ENCODE peak calls at places on chromosomes 7 and 10, in nine cellular contexts. U is GM23248, D is transverse colon, V is lower lobe of right lung, B is SJSA1, P is PC-3, Q is body of pancreas, R is endodermal cell, M is GM23338. Y is an unnamed sample.

GRCh38 chr10:79181680-79182079 is 112.9 kb downstream of the ZMIZ1 start:
- DNase-seq in U (no peak), D (no peak), V (no peak), B (peak; percentile 57), P (no peak), Q (no peak), R (no peak), M (no peak), Y (no peak)

GRCh38 chr7:35003679-35004278 is 33.5 kb downstream of the DPY19L1 start:
- DNase-seq in U (peak; percentile 88), D (peak; percentile 85), V (peak; percentile 80), B (peak; percentile 87), P (peak; percentile 94), Q (peak; percentile 64), R (peak; percentile 62), M (no peak), Y (no peak)

GRCh38 chr10:78162867-78163266 is 129.2 kb downstream of the RPS24 start:
- DNase-seq in U (peak; percentile 34), D (no peak), V (no peak), B (no peak), P (no peak), Q (no peak), R (no peak), M (no peak), Y (no peak)

GRCh38 chr10:79246606-79247275 is 100.5 kb upstream of the PPIF start:
- DNase-seq in U (peak; percentile 74), D (no peak), V (peak; percentile 60), B (no peak), P (no peak), Q (peak; percentile 49), R (no peak), M (no peak), Y (no peak)

GRCh38 chr7:49287653-49288052 is 363.3 kb downstream of the CDC14C start:
- DNase-seq in U (no peak), D (no peak), V (no peak), B (no peak), P (no peak), Q (no peak), R (no peak), M (no peak), Y (no peak)

GRCh38 chr7:4681922-4682620 is at the start of gene FOXK1:
- DNase-seq in U (peak; percentile 91), D (peak; percentile 81), V (peak; percentile 85), B (no peak), P (peak; percentile 67), Q (peak; percentile 76), R (peak; percentile 82), M (peak; percentile 81), Y (peak; percentile 63)

GRCh38 chr7:21256310-21256877 is 171.5 kb upstream of the SP4 start:
- DNase-seq in U (peak; percentile 65), D (no peak), V (no peak), B (peak; percentile 3), P (peak; percentile 66), Q (peak; percentile 20), R (no peak), M (peak; percentile 58), Y (no peak)

GRCh38 chr7:158821173-158822021 is 7.9 kb downstream of the ESYT2 start:
- DNase-seq in U (peak; percentile 94), D (no peak), V (no peak), B (peak; percentile 69), P (peak; percentile 89), Q (no peak), R (peak; percentile 46), M (no peak), Y (no peak)

GRCh38 chr7:100556541-100556940 is 17.2 kb downstream of the SAP25 start:
- DNase-seq in U (peak; percentile 92), D (no peak), V (no peak), B (no peak), P (no peak), Q (no peak), R (no peak), M (no peak), Y (no peak)

GRCh38 chr7:46545790-46546189 is 624.7 kb upstream of the IGFBP3 start:
- DNase-seq in U (peak; percentile 86), D (no peak), V (no peak), B (peak; percentile 72), P (peak; percentile 94), Q (no peak), R (no peak), M (no peak), Y (no peak)

GRCh38 chr10:88467835-88468485 is 115.2 kb downstream of the RNLS start:
- DNase-seq in U (peak; percentile 13), D (no peak), V (no peak), B (no peak), P (no peak), Q (no peak), R (no peak), M (no peak), Y (no peak)

GRCh38 chr10:128661404-128662197 is 535.4 kb upstream of the MKI67 start:
- DNase-seq in U (no peak), D (no peak), V (no peak), B (no peak), P (no peak), Q (no peak), R (no peak), M (no peak), Y (no peak)

GRCh38 chr7:123177442-123177841 is 22.3 kb downstream of the SLC13A1 start:
- DNase-seq in U (no peak), D (no peak), V (no peak), B (no peak), P (no peak), Q (no peak), R (no peak), M (no peak), Y (no peak)

GRCh38 chr7:36723951-36724664 is at the start of gene AOAH:
- DNase-seq in U (no peak), D (peak; percentile 68), V (peak; percentile 86), B (no peak), P (no peak), Q (peak; percentile 39), R (no peak), M (no peak), Y (peak; percentile 82)

GRCh38 chr7:107180378-107180777 is 11.6 kb downstream of the HBP1 start:
- DNase-seq in U (peak; percentile 62), D (peak; percentile 56), V (no peak), B (no peak), P (peak; percentile 53), Q (peak; percentile 57), R (no peak), M (no peak), Y (no peak)

GRCh38 chr10:61262486-61263261 is 190.5 kb downstream of the TMEM26 start:
- DNase-seq in U (peak; percentile 82), D (no peak), V (no peak), B (peak; percentile 67), P (peak; percentile 77), Q (no peak), R (no peak), M (no peak), Y (no peak)

GRCh38 chr10:86652361-86653202 is 1.8 kb upstream of the OPN4 start:
- DNase-seq in U (no peak), D (peak; percentile 5), V (peak; percentile 34), B (peak; percentile 44), P (no peak), Q (no peak), R (peak; percentile 57), M (no peak), Y (no peak)

GRCh38 chr10:75105576-75106197 is 5.8 kb upstream of the SAMD8 start:
- DNase-seq in U (no peak), D (no peak), V (no peak), B (no peak), P (no peak), Q (no peak), R (peak; percentile 51), M (no peak), Y (no peak)

GRCh38 chr10:103683851-103684250 is 171.5 kb downstream of the SH3PXD2A start:
- DNase-seq in U (no peak), D (no peak), V (no peak), B (no peak), P (no peak), Q (no peak), R (peak; percentile 75), M (no peak), Y (no peak)

GRCh38 chr10:31315453-31315852 is 3.6 kb upstream of the ZEB1 start:
- DNase-seq in U (peak; percentile 95), D (no peak), V (no peak), B (peak; percentile 56), P (peak; percentile 77), Q (no peak), R (no peak), M (no peak), Y (no peak)

GRCh38 chr10:93352638-93353383 is 129.3 kb downstream of the MYOF start:
- DNase-seq in U (peak; percentile 56), D (no peak), V (no peak), B (peak; percentile 61), P (peak; percentile 60), Q (no peak), R (peak; percentile 63), M (peak; percentile 77), Y (peak; percentile 46)

GRCh38 chr10:110224992-110225391 is 17.6 kb downstream of the MXI1 start:
- DNase-seq in U (no peak), D (no peak), V (peak; percentile 47), B (no peak), P (no peak), Q (no peak), R (no peak), M (no peak), Y (no peak)
- H3K4me1 ChIP-seq in U (peaks cover 7% of the 10 kb centered on the region), D (peaks cover 50% of the 10 kb centered on the region), V (peaks cover 31% of the 10 kb centered on the region), B (peaks cover 21% of the 10 kb centered on the region), P (peaks cover 4% of the 10 kb centered on the region), Q (peaks cover 38% of the 10 kb centered on the region), R (peaks cover 11% of the 10 kb centered on the region), M (peaks cover 23% of the 10 kb centered on the region), Y (peaks cover 30% of the 10 kb centered on the region)

DNA sequence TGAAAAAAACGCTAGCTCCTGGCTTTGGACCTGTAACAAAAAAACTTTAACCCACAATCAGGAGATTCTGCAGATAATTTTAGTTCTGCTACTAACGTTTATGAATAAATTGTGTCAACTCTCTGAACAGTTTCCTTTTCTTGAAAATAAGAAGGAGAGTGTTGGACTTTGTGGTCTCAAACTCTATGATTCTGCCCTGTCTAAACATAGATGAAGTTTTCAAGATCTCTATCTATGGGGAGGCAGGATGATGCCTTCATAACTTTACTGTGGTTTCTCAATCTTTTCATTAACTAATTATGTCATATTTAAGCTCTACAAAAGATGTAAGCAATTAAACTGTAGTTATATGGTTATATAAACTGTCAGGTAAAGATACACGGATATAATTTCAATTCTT is 162.0 kb downstream of the REEP3 start:
- DNase-seq in U (no peak), D (no peak), V (no peak), B (no peak), P (no peak), Q (no peak), R (no peak), M (no peak), Y (peak; percentile 0)
- H3K27ac ChIP-seq in U (no peak overlapping the region), D (no peak overlapping the region), V (no peak overlapping the region), B (no peak overlapping the region), P (no peak overlapping the region), Q (no peak overlapping the region), R (no peak overlapping the region), M (no peak overlapping the region), Y (no peak overlapping the region)

GRCh38 chr10:5549462-5550249 is 24.9 kb downstream of the CALML3 start:
- DNase-seq in U (no peak), D (no peak), V (peak; percentile 24), B (no peak), P (no peak), Q (no peak), R (no peak), M (no peak), Y (no peak)
- H3K4me1 ChIP-seq in U (peaks cover 31% of the 10 kb centered on the region), D (peaks cover 94% of the 10 kb centered on the region), V (peaks cover 57% of the 10 kb centered on the region), B (peaks cover 79% of the 10 kb centered on the region), P (peaks cover 91% of the 10 kb centered on the region), Q (peaks cover 56% of the 10 kb centered on the region), R (no peaks in the 10 kb centered on the region), M (no peaks in the 10 kb centered on the region), Y (peaks cover 49% of the 10 kb centered on the region)

GRCh38 chr7:26959290-26959689 is 94.9 kb upstream of the SKAP2 start:
- DNase-seq in U (peak; percentile 20), D (no peak), V (no peak), B (no peak), P (peak; percentile 2), Q (no peak), R (no peak), M (no peak), Y (no peak)
- H3K27ac ChIP-seq in U (peak overlapping the region; percentile 76), D (no peak overlapping the region), V (no peak overlapping the region), B (peak overlapping the region; percentile 18), P (peak overlapping the region; percentile 86), Q (no peak overlapping the region), R (no peak overlapping the region), M (no peak overlapping the region), Y (no peak overlapping the region)

Y was measured in CD4-positive, alpha-beta memory T cell.